ENCODE peak calls at places on chromosomes 13 and 19, in ten cellular contexts. O is GM03348, P is Right ventricle myocardium superior, S is cardiac muscle cell, J is H1, K is 8988T, X is mesenteric fat pad, I is iris pigment epithelial cell, L is sciatic nerve, C is astrocyte of the cerebellum. Y is an unnamed sample.

GRCh38 chr13:67353891-67354459 is 123.8 kb upstream of the PCDH9 start:
- DNase-seq in O (peak), P (no peak), S (peak), J (no peak), K (no peak), X (no peak), I (peak), L (no peak), C (no peak), Y (no peak)

GRCh38 chr19:42121666-42122069 is 10.6 kb downstream of the POU2F2 start:
- DNase-seq in O (peak), P (peak), S (peak), J (no peak), K (peak), X (no peak), I (peak), L (peak), C (no peak), Y (no peak)

GRCh38 chr19:12773571-12773970 is 1.8 kb downstream of the HOOK2 start:
- DNase-seq in O (no peak), P (no peak), S (no peak), J (no peak), K (no peak), X (no peak), I (no peak), L (no peak), C (no peak), Y (no peak)

GRCh38 chr13:110743687-110744086 is 30.2 kb downstream of the ING1 start:
- DNase-seq in O (no peak), P (no peak), S (no peak), J (no peak), K (no peak), X (no peak), I (no peak), L (no peak), C (no peak), Y (no peak)

GRCh38 chr13:50635504-50635903 is 208.0 kb downstream of the DLEU7 start:
- DNase-seq in O (no peak), P (no peak), S (peak), J (no peak), K (no peak), X (no peak), I (peak), L (no peak), C (no peak), Y (no peak)

GRCh38 chr13:105773241-105773640 is 762.2 kb downstream of the EFNB2 start:
- DNase-seq in O (no peak), P (no peak), S (no peak), J (no peak), K (no peak), X (no peak), I (no peak), L (no peak), C (no peak), Y (no peak)

GRCh38 chr19:45577111-45577905 is 7.3 kb downstream of the OPA3 start:
- DNase-seq in O (peak), P (peak), S (peak), J (no peak), K (no peak), X (no peak), I (peak), L (no peak), C (peak), Y (no peak)

GRCh38 chr13:106096661-106097092 is 438.8 kb downstream of the EFNB2 start:
- DNase-seq in O (no peak), P (no peak), S (no peak), J (no peak), K (no peak), X (no peak), I (no peak), L (no peak), C (no peak), Y (no peak)

GRCh38 chr19:49475995-49476880 is 2.2 kb downstream of the FLT3LG start:
- DNase-seq in O (peak), P (no peak), S (peak), J (peak), K (peak), X (no peak), I (peak), L (no peak), C (no peak), Y (peak)

GRCh38 chr13:34076319-34076718 is 258.4 kb downstream of the RFC3 start:
- DNase-seq in O (peak), P (no peak), S (no peak), J (no peak), K (no peak), X (no peak), I (peak), L (no peak), C (no peak), Y (no peak)

GRCh38 chr13:34901577-34901976 is 40.5 kb upstream of the NBEA start:
- DNase-seq in O (no peak), P (no peak), S (no peak), J (no peak), K (no peak), X (no peak), I (no peak), L (no peak), C (no peak), Y (no peak)

GRCh38 chr13:110471833-110472162 is 89.7 kb downstream of the RAB20 start:
- DNase-seq in O (no peak), P (peak), S (peak), J (no peak), K (no peak), X (no peak), I (peak), L (no peak), C (no peak), Y (no peak)

GRCh38 chr13:106796280-106797047 is 228.5 kb upstream of the ARGLU1 start:
- DNase-seq in O (no peak), P (no peak), S (peak), J (peak), K (no peak), X (no peak), I (no peak), L (no peak), C (no peak), Y (no peak)

GRCh38 chr13:62250501-62251175 is 835.0 kb upstream of the PCDH20 start:
- DNase-seq in O (no peak), P (no peak), S (no peak), J (no peak), K (no peak), X (no peak), I (no peak), L (no peak), C (no peak), Y (no peak)

GRCh38 chr19:1266116-1266817 is 2.9 kb upstream of the CIRBP start:
- DNase-seq in O (peak), P (peak), S (peak), J (peak), K (peak), X (peak), I (peak), L (peak), C (no peak), Y (peak)

GRCh38 chr13:80753951-80754350 is 413.0 kb upstream of the SPRY2 start:
- DNase-seq in O (no peak), P (no peak), S (no peak), J (no peak), K (no peak), X (no peak), I (peak), L (no peak), C (no peak), Y (no peak)

GRCh38 chr13:44578064-44578394 is 1.9 kb upstream of the TSC22D1 start:
- DNase-seq in O (peak), P (no peak), S (no peak), J (no peak), K (peak), X (no peak), I (no peak), L (no peak), C (no peak), Y (no peak)

GRCh38 chr13:37453246-37453645 is 145.3 kb downstream of the POSTN start:
- DNase-seq in O (peak), P (no peak), S (peak), J (no peak), K (no peak), X (no peak), I (peak), L (no peak), C (no peak), Y (no peak)